ENCODE peak calls at places on chromosomes 16 and 17, in nine cellular contexts. A is ascending aorta; C is esophagus muscularis mucosa; M is neural progenitor cell; P is CD4-positive, alpha-beta memory T cell; X is fibroblast of lung; W is effector memory CD4-positive, alpha-beta T cell; Y is A549; I is heart right ventricle. J is an unnamed sample. For H3K4me1, the result is how much of the 10 kb centered on the place peaks cover.

GRCh38 chr16:83301966-83302365 is 505.8 kb upstream of the HSBP1 start:
- DNase-seq in A (no peak), C (no peak), M (no peak), P (no peak), X (peak), W (no peak), Y (no peak), I (no peak), J (no peak)

GRCh38 chr16:67260426-67261063 is 11.8 kb downstream of the SLC9A5 start:
- DNase-seq in A (no peak), C (no peak), M (peak), P (no peak), X (peak), W (no peak), Y (peak), I (no peak), J (no peak)

GRCh38 chr16:68252383-68252782 is 7.2 kb downstream of the PLA2G15 start:
- DNase-seq in A (no peak), C (no peak), M (no peak), P (no peak), X (no peak), W (no peak), Y (no peak), I (no peak), J (no peak)

GRCh38 chr16:75341934-75342811 is 90.7 kb upstream of the BCAR1 start:
- DNase-seq in A (no peak), C (no peak), M (no peak), P (no peak), X (peak), W (no peak), Y (peak), I (no peak), J (no peak)

GRCh38 chr17:1645207-1646171 is at the start of gene SCARF1:
- DNase-seq in A (no peak), C (no peak), M (no peak), P (no peak), X (no peak), W (no peak), Y (no peak), I (peak), J (peak)

GRCh38 chr17:80103686-80104085 is 2.3 kb downstream of the GAA start:
- DNase-seq in A (no peak), C (no peak), M (no peak), P (no peak), X (no peak), W (no peak), Y (no peak), I (no peak), J (no peak)

GRCh38 chr17:60493847-60494321 is 32.2 kb downstream of the APPBP2 start:
- DNase-seq in A (no peak), C (no peak), M (no peak), P (no peak), X (no peak), W (no peak), Y (no peak), I (no peak), J (no peak)

GRCh38 chr16:84095466-84095865 is 21.3 kb downstream of the MBTPS1 start:
- DNase-seq in A (no peak), C (no peak), M (no peak), P (no peak), X (no peak), W (no peak), Y (no peak), I (no peak), J (no peak)

GRCh38 chr16:22092143-22092933 is at the start of gene VWA3A:
- DNase-seq in A (no peak), C (peak), M (peak), P (no peak), X (peak), W (no peak), Y (no peak), I (no peak), J (no peak)

GRCh38 chr16:2712546-2712945 is 7.5 kb downstream of the PRSS27 start:
- DNase-seq in A (no peak), C (no peak), M (no peak), P (no peak), X (no peak), W (no peak), Y (no peak), I (no peak), J (no peak)

GRCh38 chr17:2571523-2572303 is 21.7 kb upstream of the PAFAH1B1 start:
- DNase-seq in A (no peak), C (no peak), M (no peak), P (no peak), X (no peak), W (no peak), Y (no peak), I (no peak), J (no peak)

GRCh38 chr17:74945543-74945942 is 9.8 kb downstream of the OTOP3 start:
- DNase-seq in A (no peak), C (no peak), M (no peak), P (no peak), X (no peak), W (no peak), Y (no peak), I (no peak), J (no peak)

GRCh38 chr16:81548901-81549546 is 104.4 kb downstream of the CMIP start:
- DNase-seq in A (no peak), C (no peak), M (no peak), P (no peak), X (no peak), W (no peak), Y (peak), I (no peak), J (no peak)

GRCh38 chr17:66737524-66737923 is 97.4 kb upstream of the CACNG5 start:
- DNase-seq in A (no peak), C (no peak), M (peak), P (no peak), X (peak), W (no peak), Y (no peak), I (peak), J (no peak)

GRCh38 chr16:12653820-12654392 is 149.8 kb downstream of the CPPED1 start:
- DNase-seq in A (no peak), C (no peak), M (no peak), P (no peak), X (no peak), W (no peak), Y (no peak), I (no peak), J (no peak)

GRCh38 chr16:883340-883739 is 82.8 kb upstream of the GNG13 start:
- DNase-seq in A (no peak), C (no peak), M (no peak), P (no peak), X (no peak), W (no peak), Y (no peak), I (no peak), J (no peak)

GRCh38 chr16:26816885-26817571 is 249.7 kb upstream of the C16orf82 start:
- DNase-seq in A (no peak), C (no peak), M (no peak), P (no peak), X (peak), W (no peak), Y (no peak), I (no peak), J (no peak)

GRCh38 chr16:78551487-78552085 is 452.1 kb downstream of the WWOX start:
- DNase-seq in A (no peak), C (no peak), M (peak), P (no peak), X (no peak), W (no peak), Y (no peak), I (no peak), J (no peak)

GRCh38 chr17:17528696-17529652 is 32.8 kb upstream of the RASD1 start:
- DNase-seq in A (no peak), C (no peak), M (no peak), P (no peak), X (no peak), W (no peak), Y (no peak), I (no peak), J (no peak)

GRCh38 chr17:49597928-49598655 is 22.4 kb downstream of the NXPH3 start:
- DNase-seq in A (no peak), C (peak), M (no peak), P (no peak), X (no peak), W (no peak), Y (no peak), I (no peak), J (no peak)

GRCh38 chr16:3157229-3158013 is 22.6 kb downstream of the ZNF213 start:
- DNase-seq in A (no peak), C (no peak), M (peak), P (peak), X (peak), W (peak), Y (peak), I (peak), J (peak)

GRCh38 chr17:39634384-39634871 is 2.5 kb upstream of the STARD3 start:
- DNase-seq in A (no peak), C (no peak), M (peak), P (peak), X (peak), W (no peak), Y (peak), I (no peak), J (no peak)

GRCh38 chr16:50207652-50208051 is 54.5 kb downstream of the TENT4B start:
- DNase-seq in A (no peak), C (no peak), M (no peak), P (no peak), X (peak), W (no peak), Y (no peak), I (peak), J (no peak)

GRCh38 chr16:67936124-67936875 is at the start of gene PSMB10:
- DNase-seq in A (no peak), C (no peak), M (peak), P (no peak), X (peak), W (peak), Y (no peak), I (peak), J (no peak)

GRCh38 chr16:86590501-86591144 is 12.3 kb downstream of the FOXL1 start:
- DNase-seq in A (no peak), C (no peak), M (no peak), P (no peak), X (peak), W (no peak), Y (peak), I (no peak), J (no peak)

GRCh38 chr16:31189412-31189778 is 9.5 kb downstream of the FUS start:
- DNase-seq in A (no peak), C (no peak), M (no peak), P (no peak), X (no peak), W (no peak), Y (no peak), I (no peak), J (no peak)

GRCh38 chr16:51553314-51553713 is 402.2 kb upstream of the SALL1 start:
- DNase-seq in A (no peak), C (peak), M (no peak), P (no peak), X (no peak), W (no peak), Y (no peak), I (no peak), J (no peak)

GRCh38 chr17:9755083-9755482 is 36.3 kb downstream of the DHRS7C start:
- DNase-seq in A (no peak), C (no peak), M (no peak), P (no peak), X (no peak), W (no peak), Y (peak), I (no peak), J (no peak)

GRCh38 chr16:89185062-89185751 is 13.7 kb downstream of the CDH15 start:
- DNase-seq in A (no peak), C (no peak), M (no peak), P (peak), X (no peak), W (no peak), Y (no peak), I (no peak), J (no peak)

GRCh38 chr16:27238016-27238587 is 30.5 kb downstream of the NSMCE1 start:
- DNase-seq in A (no peak), C (no peak), M (no peak), P (no peak), X (no peak), W (no peak), Y (no peak), I (peak), J (no peak)

GRCh38 chr17:72788950-72789585 is 303.4 kb downstream of the SLC39A11 start:
- DNase-seq in A (no peak), C (no peak), M (no peak), P (no peak), X (peak), W (no peak), Y (no peak), I (no peak), J (no peak)

DNA sequence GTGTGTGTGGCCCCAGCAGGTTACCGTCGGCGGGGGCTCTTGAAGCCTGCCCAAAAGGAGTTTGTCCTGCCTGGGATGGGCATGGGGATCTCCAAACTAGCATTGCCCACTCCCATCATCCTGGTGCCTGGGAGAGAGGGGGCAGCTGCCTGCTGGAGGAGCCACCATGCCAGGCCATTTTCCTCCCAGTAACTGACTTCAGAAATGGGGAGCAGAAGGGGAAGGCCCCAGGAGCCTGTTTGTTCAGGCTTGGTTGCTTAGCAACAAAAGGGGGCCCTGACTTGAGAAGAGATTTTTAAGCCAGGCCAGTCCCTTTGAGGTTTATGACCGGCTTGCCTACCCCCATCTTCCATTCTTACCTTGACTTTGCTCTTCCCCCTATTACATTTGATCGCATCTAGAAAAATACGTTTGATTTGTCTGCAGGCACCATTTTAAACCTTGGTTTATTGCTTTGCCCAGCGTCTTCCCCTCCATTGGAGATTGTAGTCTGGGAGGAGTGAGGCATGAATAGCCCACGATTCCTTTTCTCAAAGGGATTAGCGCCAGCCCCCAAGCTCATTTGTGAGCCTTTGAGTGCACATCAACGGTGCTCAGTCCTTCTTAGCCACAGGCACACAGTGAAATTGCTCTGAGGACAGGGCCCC is 217.5 kb downstream of the CCDC182 start:
- DNase-seq in A (no peak), C (no peak), M (peak), P (no peak), X (no peak), W (no peak), Y (no peak), I (no peak), J (no peak)
- H3K4me3 ChIP-seq in A (no peak), C (no peak), M (peak), P (no peak), X (no peak), W (no peak), Y (no peak), I (no peak), J (no peak)

GRCh38 chr17:44602970-44603369 is 45.7 kb downstream of the FZD2 start:
- DNase-seq in A (no peak), C (no peak), M (no peak), P (no peak), X (no peak), W (no peak), Y (no peak), I (no peak), J (no peak)

GRCh38 chr17:44606658-44607057 is 49.4 kb downstream of the FZD2 start:
- DNase-seq in A (no peak), C (no peak), M (no peak), P (no peak), X (no peak), W (no peak), Y (no peak), I (no peak), J (no peak)

GRCh38 chr17:44605116-44605505 is 47.8 kb downstream of the FZD2 start:
- DNase-seq in A (no peak), C (no peak), M (no peak), P (no peak), X (no peak), W (no peak), Y (no peak), I (no peak), J (no peak)

GRCh38 chr17:44602390-44602789 is 45.1 kb downstream of the FZD2 start:
- DNase-seq in A (no peak), C (no peak), M (no peak), P (no peak), X (no peak), W (no peak), Y (no peak), I (no peak), J (no peak)

GRCh38 chr17:44604149-44605115 is 47.1 kb downstream of the FZD2 start:
- DNase-seq in A (no peak), C (no peak), M (no peak), P (no peak), X (no peak), W (no peak), Y (no peak), I (no peak), J (no peak)
- H3K27ac ChIP-seq in A (no peak), C (no peak), M (no peak), P (no peak), X (no peak), W (no peak), Y (peak), I (no peak), J (no peak)

DNA sequence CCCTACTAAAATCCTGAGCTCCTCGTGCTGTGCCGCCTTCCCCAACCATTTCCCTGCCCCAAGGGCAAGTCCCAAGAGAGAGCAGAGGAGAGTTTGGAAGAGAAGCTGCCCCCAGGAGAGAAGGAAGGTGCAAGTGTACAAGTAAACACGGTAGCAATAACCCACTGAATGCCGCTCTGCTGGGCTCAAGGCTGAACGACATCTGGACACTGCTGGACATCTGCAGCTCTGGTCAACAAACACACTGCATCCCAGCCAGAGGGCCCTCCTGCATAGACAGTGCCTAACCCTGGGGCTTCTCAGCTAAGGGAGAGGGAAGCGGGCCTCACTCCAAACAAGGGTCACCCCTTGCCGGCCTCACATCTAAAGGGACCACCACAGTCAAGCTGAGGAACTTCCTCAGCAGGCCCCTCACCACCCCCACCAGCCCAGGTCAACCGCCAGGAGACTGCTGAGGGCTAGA is 12.7 kb downstream of the JUP start:
- DNase-seq in A (no peak), C (no peak), M (no peak), P (no peak), X (peak), W (no peak), Y (no peak), I (peak), J (no peak)
- H3K4me1 ChIP-seq in A (under half), C (half or more), M (under half), P (under half), X (under half), W (under half), Y (half or more), I (half or more), J (under half)

GRCh38 chr16:85220125-85220839 is 108.0 kb upstream of the CIBAR2 start:
- DNase-seq in A (no peak), C (no peak), M (no peak), P (no peak), X (peak), W (no peak), Y (no peak), I (peak), J (no peak)
- H3K4me3 ChIP-seq in A (peak), C (peak), M (no peak), P (no peak), X (peak), W (no peak), Y (no peak), I (peak), J (peak)

GRCh38 chr17:36486204-36487194 is at the start of gene ZNHIT3:
- DNase-seq in A (peak), C (peak), M (peak), P (peak), X (peak), W (peak), Y (peak), I (peak), J (peak)

GRCh38 chr17:36485805-36486203 is 677 bp upstream of the ZNHIT3 start:
- DNase-seq in A (no peak), C (no peak), M (peak), P (no peak), X (no peak), W (no peak), Y (no peak), I (no peak), J (no peak)

GRCh38 chr17:36482611-36483504 is 3.6 kb upstream of the ZNHIT3 start:
- DNase-seq in A (peak), C (peak), M (peak), P (peak), X (peak), W (peak), Y (peak), I (peak), J (peak)

GRCh38 chr17:36485027-36485426 is 1.5 kb upstream of the ZNHIT3 start:
- DNase-seq in A (no peak), C (no peak), M (no peak), P (no peak), X (no peak), W (no peak), Y (no peak), I (no peak), J (no peak)

GRCh38 chr17:36481829-36482228 is 4.7 kb upstream of the ZNHIT3 start:
- DNase-seq in A (no peak), C (no peak), M (no peak), P (no peak), X (no peak), W (no peak), Y (no peak), I (no peak), J (no peak)
- H3K27ac ChIP-seq in A (no peak), C (no peak), M (no peak), P (no peak), X (no peak), W (no peak), Y (no peak), I (no peak), J (no peak)

GRCh38 chr17:57107498-57108101 is 22.6 kb downstream of the AKAP1 start:
- DNase-seq in A (no peak), C (no peak), M (peak), P (no peak), X (no peak), W (no peak), Y (peak), I (no peak), J (no peak)

GRCh38 chr17:57106836-57107497 is 21.9 kb downstream of the AKAP1 start:
- DNase-seq in A (no peak), C (no peak), M (no peak), P (no peak), X (no peak), W (no peak), Y (no peak), I (no peak), J (no peak)

GRCh38 chr17:57108656-57109392 is 23.8 kb downstream of the AKAP1 start:
- DNase-seq in A (peak), C (no peak), M (peak), P (no peak), X (no peak), W (no peak), Y (no peak), I (peak), J (no peak)

GRCh38 chr17:57104461-57105175 is 19.6 kb downstream of the AKAP1 start:
- DNase-seq in A (no peak), C (no peak), M (no peak), P (no peak), X (no peak), W (no peak), Y (no peak), I (no peak), J (no peak)

GRCh38 chr17:57106107-57106835 is 21.2 kb downstream of the AKAP1 start:
- DNase-seq in A (no peak), C (no peak), M (peak), P (no peak), X (no peak), W (no peak), Y (peak), I (no peak), J (no peak)
- H3K4me1 ChIP-seq in A (under half), C (half or more), M (under half), P (under half), X (under half), W (under half), Y (under half), I (under half), J (under half)

DNA sequence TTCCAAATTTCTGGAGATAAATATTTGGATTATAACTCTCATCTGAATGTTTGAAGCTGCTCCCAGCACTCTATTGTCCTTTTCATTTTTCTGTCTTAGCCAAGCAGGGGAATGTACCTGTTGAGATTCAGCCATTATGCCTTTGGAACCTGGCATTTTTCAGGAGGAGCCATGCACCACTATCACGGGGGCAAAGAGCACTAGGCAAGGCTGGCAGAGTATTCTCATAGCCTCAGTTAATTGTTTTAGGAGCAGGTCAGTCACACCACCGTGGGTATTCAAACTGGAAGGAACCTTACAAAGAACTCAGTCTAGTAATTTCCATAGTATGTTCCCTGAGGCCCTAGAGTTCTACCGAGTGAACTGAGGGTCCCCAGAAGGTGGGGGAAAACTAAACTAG is 348.9 kb downstream of the TMEM114 start:
- DNase-seq in A (no peak), C (peak), M (no peak), P (no peak), X (no peak), W (no peak), Y (no peak), I (no peak), J (no peak)
- H3K4me3 ChIP-seq in A (no peak), C (no peak), M (no peak), P (no peak), X (no peak), W (no peak), Y (no peak), I (no peak), J (no peak)

GRCh38 chr17:50931003-50931878 is 65.1 kb upstream of the TOB1 start:
- DNase-seq in A (peak), C (no peak), M (peak), P (peak), X (peak), W (no peak), Y (peak), I (peak), J (peak)
- H3K27ac ChIP-seq in A (peak), C (peak), M (no peak), P (peak), X (peak), W (peak), Y (peak), I (peak), J (peak)